ENCODE peak calls at places on chromosome 21, in nine cellular contexts. X is K562; Q is CD8-positive, alpha-beta T cell; S is IMR-90; Y is transverse colon; H is fibroblast of lung; T is ovary; G is HCT116; U is cardiac muscle cell. K is an unnamed sample. For H3K27me3 and H3K4me1, the result is how much of the 10 kb centered on the place peaks cover.

GRCh38 chr21:26007911-26008579 is 162.5 kb downstream of the APP start:
- DNase-seq in Q (no peak), H (peak), Y (no peak), U (peak), T (no peak), G (no peak), S (peak), X (no peak), K (no peak)

GRCh38 chr21:28138272-28138671 is 854.4 kb downstream of the LTN1 start:
- DNase-seq in Y (no peak), Q (no peak), U (no peak), S (peak), X (no peak), H (peak), G (no peak), T (no peak), K (no peak)

GRCh38 chr21:27802816-27803475 is 836.1 kb upstream of the ADAMTS5 start:
- DNase-seq in G (no peak), H (peak), T (no peak), Q (no peak), Y (peak), X (peak), S (peak), U (peak), K (no peak)

GRCh38 chr21:31203371-31204054 is 140.5 kb downstream of the TIAM1 start:
- DNase-seq in X (no peak), G (peak), S (peak), H (peak), Y (no peak), Q (no peak), U (peak), T (no peak), K (no peak)

GRCh38 chr21:25850126-25850831 is 115.5 kb downstream of the GABPA start:
- DNase-seq in G (no peak), Y (no peak), T (no peak), U (peak), Q (no peak), X (no peak), H (no peak), S (no peak), K (no peak)

GRCh38 chr21:23725576-23725975 is 1881.7 kb downstream of the MRPL39 start:
- DNase-seq in H (no peak), T (no peak), S (no peak), X (no peak), U (no peak), Q (no peak), Y (no peak), G (no peak), K (no peak)

GRCh38 chr21:38830667-38831525 is 25.2 kb downstream of the ETS2 start:
- DNase-seq in G (no peak), T (no peak), Q (no peak), S (no peak), H (no peak), X (no peak), U (no peak), Y (no peak), K (no peak)

GRCh38 chr21:38804617-38805281 is 980 bp upstream of the ETS2 start:
- DNase-seq in Y (peak), Q (no peak), T (peak), S (peak), H (peak), X (peak), G (peak), U (peak), K (no peak)

GRCh38 chr21:29374481-29374880 is 75.8 kb downstream of the BACH1 start:
- DNase-seq in G (no peak), H (no peak), S (no peak), Y (no peak), Q (no peak), T (no peak), U (no peak), X (no peak), K (no peak)

GRCh38 chr21:27725916-27726315 is 759.0 kb upstream of the ADAMTS5 start:
- DNase-seq in X (no peak), S (peak), H (peak), G (no peak), Q (no peak), U (no peak), Y (no peak), T (no peak), K (no peak)

GRCh38 chr21:21003701-21004100 is 5.5 kb downstream of the NCAM2 start:
- DNase-seq in T (no peak), Q (no peak), X (peak), S (peak), G (peak), U (peak), Y (no peak), H (peak), K (no peak)

GRCh38 chr21:8993943-8994639 is 1527.3 kb upstream of the TPTE start:
- DNase-seq in Y (no peak), T (no peak), Q (no peak), X (no peak), G (no peak), S (no peak), U (no peak), H (no peak), K (no peak)

GRCh38 chr21:40334159-40334558 is 466.9 kb downstream of the PCP4 start:
- DNase-seq in U (no peak), S (no peak), H (no peak), T (no peak), G (no peak), Q (no peak), Y (no peak), X (no peak), K (no peak)

GRCh38 chr21:15249285-15249993 is 184.6 kb upstream of the NRIP1 start:
- DNase-seq in Q (no peak), U (peak), S (peak), Y (no peak), G (no peak), T (no peak), H (peak), X (no peak), K (no peak)

GRCh38 chr21:39510240-39510639 is 58.5 kb downstream of the SH3BGR start:
- DNase-seq in X (no peak), U (no peak), H (no peak), S (no peak), T (no peak), Y (no peak), G (no peak), Q (no peak), K (no peak)

GRCh38 chr21:15255359-15256157 is 190.8 kb upstream of the NRIP1 start:
- DNase-seq in X (no peak), U (no peak), Q (no peak), G (no peak), H (no peak), S (no peak), T (no peak), Y (no peak), K (no peak)

GRCh38 chr21:32008714-32009113 is 135.9 kb downstream of the HUNK start:
- DNase-seq in Q (no peak), S (no peak), T (no peak), Y (no peak), U (no peak), H (no peak), G (no peak), X (no peak), K (no peak)

GRCh38 chr21:14875704-14876364 is 189.0 kb downstream of the NRIP1 start:
- DNase-seq in G (no peak), H (no peak), X (no peak), Y (no peak), T (no peak), Q (no peak), U (no peak), S (no peak), K (no peak)

GRCh38 chr21:14691924-14692323 is 145.8 kb upstream of the SAMSN1 start:
- DNase-seq in Q (no peak), H (no peak), X (no peak), G (no peak), Y (no peak), T (no peak), S (no peak), U (no peak), K (no peak)

GRCh38 chr21:29443398-29444010 is 144.8 kb downstream of the BACH1 start:
- DNase-seq in S (no peak), Y (no peak), T (no peak), U (peak), G (no peak), Q (no peak), H (no peak), X (no peak), K (no peak)

GRCh38 chr21:31872452-31873274 is at the start of gene HUNK:
- DNase-seq in X (no peak), S (peak), U (peak), Q (no peak), Y (peak), H (peak), G (no peak), T (peak), K (no peak)

GRCh38 chr21:29332461-29333354 is 34.0 kb downstream of the BACH1 start:
- DNase-seq in T (no peak), G (no peak), Y (no peak), X (no peak), H (peak), Q (no peak), S (peak), U (peak), K (no peak)

DNA sequence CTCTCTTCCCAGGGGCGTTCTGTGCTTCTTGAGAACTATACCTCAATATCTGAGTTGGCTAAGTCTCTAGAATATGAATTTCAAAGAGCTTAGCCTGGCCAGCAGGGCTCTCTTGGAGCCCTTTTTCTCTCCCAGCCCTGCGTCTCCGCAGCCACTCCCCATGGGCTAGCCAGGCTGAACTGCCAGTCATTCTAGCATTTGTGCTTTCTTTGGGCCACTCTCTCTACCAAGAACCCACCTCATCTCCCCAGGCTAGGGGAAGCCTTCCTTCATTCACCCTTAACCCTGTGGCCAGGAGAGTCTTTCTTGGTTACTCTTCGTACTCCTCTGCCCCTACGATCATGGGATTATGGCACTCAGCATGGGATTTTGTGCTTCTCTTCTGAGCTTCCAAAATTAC is 18.2 kb downstream of the ABCG1 start:
- DNase-seq in Y (no peak), G (no peak), S (no peak), U (no peak), H (no peak), X (no peak), T (no peak), Q (no peak), K (no peak)
- H3K27me3 ChIP-seq in Y (under half), G (under half), S (under half), U (under half), H (under half), X (under half), T (under half), Q (under half), K (under half)

GRCh38 chr21:33205476-33205875 is 24.3 kb upstream of the IFNAR2 start:
- DNase-seq in Q (peak), G (no peak), Y (no peak), S (no peak), X (no peak), H (no peak), U (no peak), T (no peak), K (no peak)

GRCh38 chr21:33202464-33203363 is 27.0 kb upstream of the IFNAR2 start:
- DNase-seq in Y (no peak), S (no peak), X (no peak), H (no peak), G (no peak), T (no peak), Q (no peak), U (no peak), K (no peak)

GRCh38 chr21:33201945-33202344 is 27.8 kb upstream of the IFNAR2 start:
- DNase-seq in H (no peak), G (no peak), Q (no peak), U (no peak), Y (peak), S (no peak), X (no peak), T (no peak), K (no peak)

GRCh38 chr21:33206771-33207290 is 22.9 kb upstream of the IFNAR2 start:
- DNase-seq in Q (no peak), T (no peak), U (no peak), X (no peak), Y (no peak), H (no peak), S (no peak), G (no peak), K (no peak)

DNA sequence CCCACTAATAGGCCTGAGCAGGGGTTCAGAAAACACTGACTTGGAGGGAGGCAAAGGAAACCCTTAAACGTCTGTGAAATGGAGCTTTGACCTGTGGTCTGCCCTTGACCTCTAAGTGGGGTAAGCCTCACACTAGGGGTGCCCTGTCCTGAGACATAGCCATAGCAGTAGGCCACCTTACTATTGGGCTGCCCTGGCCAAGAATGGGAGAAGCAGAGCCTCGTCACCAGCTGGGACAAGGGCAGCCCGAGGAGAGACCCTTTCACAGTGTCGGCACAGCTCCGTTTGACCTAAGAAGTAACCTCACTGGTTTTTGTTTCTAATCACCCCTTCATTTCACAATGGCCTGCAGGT is 26.4 kb upstream of the IFNAR2 start:
- DNase-seq in U (no peak), X (no peak), T (no peak), S (no peak), H (no peak), G (no peak), Y (no peak), Q (no peak), K (no peak)
- H3K4me1 ChIP-seq in U (under half), X (under half), T (under half), S (under half), H (under half), G (under half), Y (under half), Q (under half), K (under half)

GRCh38 chr21:46096596-46096981 is 1.3 kb upstream of the COL6A2 start:
- DNase-seq in H (no peak), Y (no peak), G (no peak), U (no peak), Q (no peak), X (no peak), T (peak), S (no peak), K (no peak)
- H3K27me3 ChIP-seq in H (under half), Y (under half), G (under half), U (under half), Q (under half), X (under half), T (under half), S (under half), K (under half)

GRCh38 chr21:42384184-42384583 is 11.7 kb downstream of the TMPRSS3 start:
- DNase-seq in G (no peak), T (no peak), U (no peak), X (no peak), Y (no peak), S (no peak), Q (no peak), H (no peak), K (no peak)

GRCh38 chr21:42387843-42388242 is 8.0 kb downstream of the TMPRSS3 start:
- DNase-seq in U (no peak), Y (peak), T (no peak), H (no peak), G (no peak), X (no peak), Q (no peak), S (no peak), K (no peak)

GRCh38 chr21:42384999-42385398 is 10.9 kb downstream of the TMPRSS3 start:
- DNase-seq in Q (no peak), X (no peak), S (no peak), G (no peak), Y (peak), T (no peak), U (no peak), H (no peak), K (no peak)

GRCh38 chr21:42386034-42386591 is 9.7 kb downstream of the TMPRSS3 start:
- DNase-seq in G (no peak), S (no peak), Y (peak), U (no peak), H (no peak), X (no peak), Q (no peak), T (no peak), K (no peak)

DNA sequence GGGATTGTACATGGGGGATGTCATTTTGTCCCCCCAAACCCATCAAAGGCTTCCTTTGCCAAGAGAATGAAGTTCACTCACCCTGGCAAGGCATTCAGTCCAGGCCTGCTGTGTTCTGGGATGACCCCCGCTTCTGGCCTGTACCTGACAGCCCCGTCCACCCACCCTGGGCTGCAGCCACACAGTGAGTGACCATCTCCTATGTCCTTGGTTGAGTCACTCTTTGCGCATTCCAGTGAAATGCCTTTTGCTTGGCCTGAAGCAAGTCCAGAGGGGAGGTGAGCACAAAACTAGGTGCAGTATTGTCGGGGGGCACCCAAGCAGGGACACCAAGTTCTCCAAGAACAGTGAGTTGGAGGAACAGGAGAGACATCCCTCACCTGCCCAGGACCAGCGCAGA is 10.2 kb downstream of the TMPRSS3 start:
- DNase-seq in U (no peak), S (no peak), T (no peak), G (no peak), Y (no peak), Q (no peak), X (no peak), H (no peak), K (no peak)
- H3K4me1 ChIP-seq in U (under half), S (under half), T (under half), G (under half), Y (under half), Q (under half), X (under half), H (under half), K (under half)

DNA sequence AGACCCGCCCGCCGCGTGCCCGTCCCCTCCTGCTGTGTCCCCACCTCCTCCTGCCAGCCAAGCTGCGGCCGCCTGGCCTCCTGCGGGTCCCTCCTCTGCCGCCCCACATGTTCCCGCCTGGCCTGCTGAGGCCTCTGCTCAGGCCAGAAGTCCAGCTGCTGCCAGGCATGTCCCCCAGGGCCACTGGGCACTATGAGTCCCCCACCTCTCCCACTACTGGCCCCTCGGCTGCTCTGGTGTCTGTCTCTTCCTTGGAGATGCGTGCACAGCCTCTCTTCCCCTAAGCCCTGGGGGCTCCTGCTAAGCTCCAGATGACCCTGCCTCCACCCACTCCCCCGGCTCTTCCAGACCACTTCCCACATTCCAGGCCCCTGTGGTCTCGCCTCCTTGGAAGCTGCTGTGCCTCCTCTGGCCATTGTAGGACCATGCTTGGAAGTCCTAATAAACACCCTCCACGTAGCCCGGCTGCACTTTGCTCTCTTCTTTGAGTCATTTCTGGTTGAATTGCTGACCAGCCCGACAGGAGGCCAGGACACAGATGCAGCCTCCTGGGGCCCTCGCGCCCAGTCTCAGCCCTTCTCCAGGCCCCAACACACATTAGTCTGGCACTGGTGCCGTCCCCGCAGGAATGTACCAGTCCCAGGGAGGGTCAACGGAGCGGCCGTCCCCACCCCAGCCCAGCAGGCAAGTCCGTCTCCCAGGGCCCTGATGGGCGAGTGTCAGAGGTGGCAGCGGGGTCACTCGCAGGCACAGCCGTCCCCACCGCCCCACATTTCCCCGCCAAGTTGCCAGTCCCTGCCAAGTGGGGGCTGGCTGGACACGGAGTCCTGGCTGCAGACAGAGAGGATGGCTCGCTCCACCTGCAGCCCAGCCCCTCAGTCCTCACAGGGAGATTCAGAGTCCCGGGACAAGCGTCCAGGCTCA is 1.1 kb downstream of the KRTAP10-12 start:
- DNase-seq in T (no peak), G (no peak), Q (no peak), X (no peak), S (no peak), U (no peak), Y (no peak), H (no peak), K (no peak)
- H3K27me3 ChIP-seq in T (under half), G (under half), Q (under half), X (under half), S (half or more), U (under half), Y (half or more), H (under half), K (under half)

DNA sequence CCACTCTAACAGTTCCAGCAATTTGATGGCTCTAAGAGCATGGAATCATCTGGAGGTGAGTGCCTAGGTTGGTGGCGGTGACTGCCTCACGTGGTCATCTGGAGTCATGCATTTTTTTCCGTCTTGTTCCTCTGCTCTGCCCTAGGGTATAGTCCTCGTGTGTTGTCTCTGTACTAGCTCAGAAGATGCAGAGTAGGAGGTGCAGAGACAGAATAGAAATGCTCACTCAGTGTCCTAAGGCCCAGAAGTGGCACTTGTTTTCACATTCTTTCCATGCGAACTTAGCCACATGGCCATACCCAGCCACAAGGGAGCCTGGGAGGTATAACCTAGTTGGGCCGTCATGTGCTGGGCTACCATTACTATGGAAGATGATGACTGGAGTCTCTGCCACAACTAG is 30.3 kb downstream of the DYRK1A start:
- DNase-seq in H (no peak), U (no peak), S (no peak), Y (no peak), X (no peak), Q (no peak), G (no peak), T (no peak), K (no peak)
- H3K4me1 ChIP-seq in H (under half), U (under half), S (under half), Y (half or more), X (under half), Q (half or more), G (under half), T (under half), K (under half)

GRCh38 chr21:45246014-45246413 is 41.7 kb downstream of the POFUT2 start:
- DNase-seq in X (no peak), H (no peak), U (no peak), T (no peak), Y (no peak), S (no peak), Q (no peak), G (no peak), K (no peak)
- H3K27me3 ChIP-seq in X (under half), H (under half), U (under half), T (under half), Y (under half), S (under half), Q (under half), G (under half), K (under half)

DNA sequence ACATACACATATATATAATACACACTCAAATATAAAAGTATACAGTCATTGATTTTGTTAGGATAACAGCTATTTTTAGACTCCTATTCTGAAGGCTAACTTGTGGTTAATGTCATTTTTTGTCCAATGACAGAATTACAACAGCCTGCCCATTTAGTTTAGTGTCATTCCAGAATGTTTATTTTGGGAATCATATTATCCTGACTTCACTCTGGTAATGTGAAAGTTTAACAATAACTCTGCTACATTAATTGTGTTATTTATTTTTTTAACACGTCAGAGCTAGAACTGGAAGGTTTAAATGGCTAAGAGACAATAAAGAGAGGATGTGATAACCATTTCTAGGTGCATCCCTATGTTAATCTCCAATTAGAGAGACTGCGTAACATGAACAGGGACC is 648.1 kb downstream of the USP25 start:
- DNase-seq in U (no peak), S (no peak), T (no peak), H (peak), G (no peak), Y (no peak), Q (no peak), X (no peak), K (no peak)
- H3K4me1 ChIP-seq in U (under half), S (under half), T (under half), H (under half), G (under half), Y (under half), Q (under half), X (under half), K (under half)

K was measured in thoracic aorta.